ENCODE peak calls at places on chromosomes 4 and X, in seven cellular contexts. R, H, S, K, N, W and D are unnamed samples.

GRCh38 chr4:76977731-76978350 is 28.3 kb downstream of the SEPTIN11 start:
- DNase-seq in R (no peak), H (no peak), S (peak), K (no peak), N (no peak), W (no peak), D (peak)

GRCh38 chr4:128540122-128540521 is 252.5 kb upstream of the PGRMC2 start:
- DNase-seq in R (no peak), H (no peak), S (no peak), K (no peak), N (no peak), W (no peak), D (no peak)

GRCh38 chr4:8191136-8191747 is 7.8 kb upstream of the SH3TC1 start:
- DNase-seq in R (peak), H (peak), S (peak), K (peak), N (no peak), W (peak), D (no peak)

GRCh38 chr4:37604464-37604863 is 81.7 kb downstream of the RELL1 start:
- DNase-seq in R (no peak), H (no peak), S (peak), K (no peak), N (no peak), W (no peak), D (peak)

GRCh38 chr4:20194079-20195013 is 57.4 kb upstream of the SLIT2 start:
- DNase-seq in R (no peak), H (no peak), S (peak), K (no peak), N (no peak), W (no peak), D (peak)

GRCh38 chr4:132071815-132072214 is 1077.3 kb upstream of the PCDH10 start:
- DNase-seq in R (no peak), H (no peak), S (peak), K (no peak), N (no peak), W (no peak), D (peak)

GRCh38 chr4:39576268-39576667 is 49.0 kb upstream of the UGDH start:
- DNase-seq in R (no peak), H (no peak), S (peak), K (no peak), N (no peak), W (no peak), D (peak)

GRCh38 chr4:173169428-173170209 is 1.0 kb downstream of the GALNT7 start:
- DNase-seq in R (peak), H (no peak), S (peak), K (peak), N (peak), W (peak), D (peak)

GRCh38 chr4:87044511-87045369 is 109.9 kb downstream of the AFF1 start:
- DNase-seq in R (peak), H (no peak), S (no peak), K (no peak), N (no peak), W (no peak), D (no peak)

GRCh38 chr4:65623509-65623908 is 46.8 kb downstream of the EPHA5 start:
- DNase-seq in R (no peak), H (no peak), S (peak), K (no peak), N (no peak), W (no peak), D (peak)

GRCh38 chrX:154488336-154489075 is 1.9 kb downstream of the SLC10A3 start:
- DNase-seq in R (no peak), H (no peak), S (no peak), K (no peak), N (no peak), W (no peak), D (no peak)

GRCh38 chr4:87299898-87300297 is 22.8 kb downstream of the HSD17B13 start:
- DNase-seq in R (no peak), H (no peak), S (no peak), K (no peak), N (no peak), W (no peak), D (no peak)

GRCh38 chr4:1356181-1356998 is 9.4 kb downstream of the UVSSA start:
- DNase-seq in R (peak), H (no peak), S (peak), K (peak), N (peak), W (peak), D (no peak)

GRCh38 chr4:37889849-37890500 is 909 bp upstream of the TBC1D1 start:
- DNase-seq in R (peak), H (no peak), S (peak), K (no peak), N (no peak), W (no peak), D (no peak)

GRCh38 chr4:152803541-152803940 is 23.8 kb downstream of the ARFIP1 start:
- DNase-seq in R (no peak), H (no peak), S (no peak), K (no peak), N (no peak), W (no peak), D (no peak)

GRCh38 chr4:88567591-88567990 is 24.7 kb upstream of the HERC3 start:
- DNase-seq in R (no peak), H (no peak), S (no peak), K (no peak), N (no peak), W (no peak), D (no peak)

GRCh38 chr4:54152846-54153600 is 53.1 kb downstream of the GSX2 start:
- DNase-seq in R (no peak), H (no peak), S (peak), K (no peak), N (no peak), W (no peak), D (peak)

GRCh38 chrX:10617186-10617963 is 3.0 kb downstream of the MID1 start:
- DNase-seq in R (no peak), H (no peak), S (no peak), K (no peak), N (no peak), W (no peak), D (no peak)

GRCh38 chr4:42965326-42965725 is 72.8 kb downstream of the GRXCR1 start:
- DNase-seq in R (peak), H (no peak), S (no peak), K (no peak), N (no peak), W (no peak), D (no peak)
- TF ChIP-seq CTCF in R (peak), H (no peak), S (no peak), K (no peak), N (no peak), W (no peak), D (no peak)

GRCh38 chrX:111447298-111447697 is 35.3 kb upstream of the DCX start:
- DNase-seq in R (peak), H (no peak), S (no peak), K (no peak), N (no peak), W (no peak), D (no peak)

GRCh38 chrX:111444881-111445280 is 32.9 kb upstream of the DCX start:
- DNase-seq in R (no peak), H (no peak), S (no peak), K (no peak), N (no peak), W (no peak), D (no peak)

GRCh38 chrX:111442791-111443190 is 30.8 kb upstream of the DCX start:
- DNase-seq in R (no peak), H (no peak), S (no peak), K (no peak), N (no peak), W (no peak), D (no peak)

DNA sequence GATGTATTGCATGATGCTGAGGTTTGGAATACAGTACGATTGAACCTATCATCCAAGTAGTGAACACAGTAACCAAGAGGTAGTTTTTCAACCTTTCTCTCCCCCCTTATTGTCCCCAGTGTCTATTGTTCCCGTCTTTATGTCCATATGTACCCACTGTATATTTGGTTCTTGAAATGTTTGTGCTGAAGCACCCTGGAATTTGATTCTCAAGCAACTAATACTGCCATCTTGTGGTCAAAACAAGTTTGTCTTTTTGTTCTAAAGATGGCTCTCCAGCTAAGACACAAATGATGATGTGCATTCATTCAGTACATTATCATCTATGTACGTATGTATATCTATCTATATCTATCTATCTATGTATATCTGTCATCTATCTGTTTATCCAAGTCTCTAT is 33.5 kb upstream of the DCX start:
- DNase-seq in R (no peak), H (no peak), S (peak), K (no peak), N (no peak), W (no peak), D (peak)
- TF ChIP-seq CTCF in R (peak), H (peak), S (peak), K (peak), N (peak), W (no peak), D (peak)

DNA sequence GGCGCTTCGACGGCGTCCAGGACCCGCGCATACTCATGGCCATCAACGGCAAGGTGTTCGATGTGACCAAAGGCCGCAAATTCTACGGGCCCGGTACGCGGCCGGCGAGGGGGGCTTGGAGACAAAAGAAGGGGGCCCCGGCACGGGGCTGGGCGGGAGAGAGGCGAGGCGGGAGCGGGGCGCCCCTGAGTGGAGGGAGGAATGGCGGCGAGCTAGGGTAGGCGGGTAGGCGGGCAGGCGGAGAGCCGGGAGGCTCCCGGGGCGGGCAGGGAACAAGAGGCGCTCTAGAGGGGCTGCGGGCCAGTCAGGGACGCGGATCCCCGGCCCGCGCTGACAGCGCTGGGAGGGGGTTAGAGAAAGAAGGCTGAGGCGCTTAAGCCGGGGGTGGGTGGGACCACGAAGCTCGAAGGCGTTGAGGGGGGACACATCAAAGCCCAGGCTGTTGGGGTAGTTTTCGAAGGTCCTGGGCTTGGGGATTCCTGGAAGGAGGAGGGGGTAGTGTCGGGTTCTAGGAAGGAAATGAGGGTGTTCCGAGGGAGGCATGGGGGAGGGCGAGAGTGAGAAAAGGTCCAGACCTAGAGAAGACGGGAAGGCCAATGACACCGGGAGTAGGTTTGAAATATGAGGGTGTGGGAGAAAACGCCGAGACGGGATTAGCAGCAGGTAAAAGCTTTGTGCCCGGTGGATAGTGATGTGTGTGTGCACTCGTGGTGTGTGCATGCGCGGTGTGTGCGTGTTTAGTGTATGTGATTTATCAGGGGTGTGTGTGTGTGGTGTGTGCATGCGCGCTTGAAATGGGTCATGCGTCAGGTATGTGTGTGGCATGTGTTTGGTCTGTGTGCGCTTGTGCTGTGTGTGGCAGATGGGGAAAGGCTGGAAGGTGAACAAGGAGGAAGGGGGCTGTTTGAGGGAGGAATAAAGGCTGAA is 777 bp downstream of the PGRMC1 start:
- DNase-seq in R (peak), H (no peak), S (peak), K (no peak), N (peak), W (peak), D (peak)
- TF ChIP-seq CTCF in R (no peak), H (no peak), S (no peak), K (no peak), N (no peak), W (no peak), D (no peak)

DNA sequence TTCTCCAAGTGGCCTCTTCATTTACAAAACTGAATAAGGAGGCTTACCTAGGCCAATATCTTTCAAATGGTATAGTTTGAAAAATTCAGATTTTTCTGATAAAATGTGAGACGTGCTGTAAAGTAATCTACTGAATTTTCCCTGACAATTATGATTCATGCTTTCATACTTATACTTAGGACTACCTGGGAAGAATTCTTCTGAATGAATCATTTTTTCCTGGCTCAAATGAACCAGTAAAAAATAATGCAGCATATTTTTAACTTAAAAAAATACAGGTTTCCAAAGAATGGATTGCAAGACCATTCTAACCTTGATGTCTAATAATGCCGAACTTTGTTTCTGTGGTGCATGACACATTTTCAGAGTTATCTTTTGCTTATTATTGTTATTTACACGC is 375.4 kb downstream of the ZNF674 start:
- DNase-seq in R (no peak), H (no peak), S (no peak), K (no peak), N (no peak), W (no peak), D (no peak)
- TF ChIP-seq CTCF in R (no peak), H (no peak), S (no peak), K (no peak), N (no peak), W (no peak), D (no peak)

GRCh38 chr4:113945906-113946305 is 33.5 kb downstream of the ARSJ start:
- DNase-seq in R (no peak), H (no peak), S (peak), K (no peak), N (no peak), W (no peak), D (peak)
- TF ChIP-seq CTCF in R (no peak), H (no peak), S (no peak), K (no peak), N (no peak), W (no peak), D (no peak)

GRCh38 chr4:182257503-182257902 is 14.3 kb downstream of the TENM3 start:
- DNase-seq in R (no peak), H (no peak), S (no peak), K (no peak), N (no peak), W (no peak), D (no peak)
- TF ChIP-seq CTCF in R (no peak), H (no peak), S (no peak), K (no peak), N (no peak), W (no peak), D (no peak)

GRCh38 chrX:124333862-124334261 is 1.4 kb downstream of the TEX13D start:
- DNase-seq in R (no peak), H (no peak), S (no peak), K (no peak), N (no peak), W (no peak), D (no peak)
- TF ChIP-seq CTCF in R (no peak), H (no peak), S (no peak), K (no peak), N (no peak), W (no peak), D (no peak)

DNA sequence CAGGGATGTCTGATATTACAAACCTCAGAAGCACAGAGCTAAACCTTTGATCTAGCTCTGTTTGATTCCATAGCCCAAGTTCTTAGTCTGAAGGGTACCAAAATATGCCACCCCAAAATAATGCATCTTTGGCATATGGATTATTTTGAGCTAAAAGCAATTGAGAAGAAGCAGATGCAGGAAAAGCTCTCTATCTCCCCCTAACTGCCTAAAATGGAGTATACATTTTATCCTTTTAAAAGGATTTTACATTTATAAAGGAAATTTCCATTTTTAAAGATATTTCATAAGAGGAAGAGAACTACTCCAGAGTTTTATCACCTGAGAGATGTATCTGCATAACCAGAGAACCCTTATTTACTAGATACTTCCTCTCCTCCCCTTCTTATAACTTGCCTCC is 158.7 kb downstream of the ZNF674 start:
- DNase-seq in R (no peak), H (no peak), S (no peak), K (no peak), N (no peak), W (no peak), D (no peak)
- TF ChIP-seq CTCF in R (no peak), H (no peak), S (peak), K (no peak), N (peak), W (no peak), D (peak)

GRCh38 chrX:72685810-72686465 is 28.2 kb downstream of the PHKA1 start:
- DNase-seq in R (no peak), H (no peak), S (peak), K (no peak), N (no peak), W (no peak), D (no peak)
- TF ChIP-seq CTCF in R (no peak), H (no peak), S (no peak), K (no peak), N (no peak), W (no peak), D (no peak)

GRCh38 chrX:133670394-133670793 is 255.1 kb upstream of the GPC4 start:
- DNase-seq in R (no peak), H (no peak), S (peak), K (no peak), N (no peak), W (no peak), D (no peak)
- TF ChIP-seq CTCF in R (peak), H (peak), S (peak), K (peak), N (no peak), W (no peak), D (peak)